ENCODE peak calls at places on chromosomes 4 and X, in nine cellular contexts. G, J, H, A, Y, P, M, C and S are unnamed samples.

GRCh38 chr4:2800691-2801596 is 8.1 kb downstream of the SH3BP2 start:
- DNase-seq in G (peak; percentile 70), Y (peak; percentile 65), P (no peak), H (peak; percentile 82), A (peak; percentile 62), M (peak; percentile 93), J (no peak), C (peak; percentile 41), S (peak; percentile 85)

GRCh38 chrX:34560180-34560579 is 96.9 kb downstream of the TMEM47 start:
- DNase-seq in C (no peak), H (no peak), M (no peak), G (no peak), P (no peak), A (no peak), J (no peak), Y (no peak), S (no peak)

GRCh38 chr4:24680746-24681145 is 96.4 kb upstream of the DHX15 start:
- DNase-seq in A (no peak), Y (no peak), J (no peak), M (no peak), C (no peak), H (no peak), P (no peak), G (no peak), S (no peak)

GRCh38 chrX:120486786-120487185 is 17.7 kb upstream of the LAMP2 start:
- DNase-seq in H (no peak), P (no peak), C (no peak), Y (no peak), M (no peak), J (no peak), A (no peak), G (no peak), S (no peak)

GRCh38 chrX:119757979-119758681 is at the start of gene SOWAHD:
- DNase-seq in P (no peak), M (peak; percentile 88), C (no peak), G (peak; percentile 75), Y (no peak), H (peak; percentile 16), J (peak; percentile 71), A (peak; percentile 47), S (no peak)

GRCh38 chr4:54779797-54780196 is 122.0 kb downstream of the KIT start:
- DNase-seq in M (no peak), Y (no peak), A (no peak), J (no peak), C (no peak), H (no peak), P (no peak), G (no peak), S (no peak)

GRCh38 chr4:174156239-174156826 is 127.1 kb downstream of the FBXO8 start:
- DNase-seq in J (peak; percentile 73), G (no peak), P (peak; percentile 29), Y (peak; percentile 59), C (peak; percentile 81), H (peak; percentile 12), A (no peak), M (no peak), S (no peak)

GRCh38 chr4:179695175-179695574 is 2252.9 kb upstream of the AGA start:
- DNase-seq in P (peak; percentile 80), Y (peak; percentile 77), A (no peak), M (no peak), C (peak; percentile 48), J (peak; percentile 66), G (no peak), H (no peak), S (no peak)

GRCh38 chrX:20218809-20219505 is 47.8 kb downstream of the RPS6KA3 start:
- DNase-seq in P (no peak), G (no peak), Y (peak; percentile 19), C (peak; percentile 51), J (peak; percentile 7), H (no peak), A (peak; percentile 58), M (no peak), S (no peak)

GRCh38 chr4:93184093-93184492 is 644.5 kb upstream of the ATOH1 start:
- DNase-seq in C (no peak), P (no peak), G (no peak), Y (no peak), J (peak; percentile 82), M (no peak), H (no peak), A (no peak), S (no peak)